ENCODE peak calls at places on chromosomes 4 and X, in eight cellular contexts. X is NCI-H2029; D is thoracic aorta; O is lung microvascular endothelial cell; K is stimulated activated CD8-positive, alpha-beta memory T cell treated with anti-CD3 and anti-CD28 coated beads, Interleukin-15, amount 100 ng/mL, for 48 hours; C is fibroblast of gingiva; T is AML-193; E is RCC 7860. I is an unnamed sample.

GRCh38 chr4:30916337-30917274 is 196.4 kb downstream of the PCDH7 start:
- DNase-seq in X (no peak), D (no peak), O (no peak), K (no peak), C (no peak), T (no peak), E (no peak), I (no peak)

GRCh38 chr4:4333265-4333706 is 43.2 kb downstream of the ZBTB49 start:
- DNase-seq in X (peak), D (no peak), O (peak), K (no peak), C (peak), T (no peak), E (peak), I (no peak)

GRCh38 chr4:8585721-8586161 is 5.5 kb downstream of the GPR78 start:
- DNase-seq in X (no peak), D (no peak), O (no peak), K (no peak), C (no peak), T (no peak), E (no peak), I (no peak)

GRCh38 chr4:127809173-127809800 is 27.2 kb downstream of the HSPA4L start:
- DNase-seq in X (no peak), D (no peak), O (peak), K (no peak), C (peak), T (no peak), E (no peak), I (no peak)

GRCh38 chrX:18545771-18546170 is 120.4 kb downstream of the CDKL5 start:
- DNase-seq in X (no peak), D (no peak), O (no peak), K (no peak), C (no peak), T (no peak), E (no peak), I (no peak)

GRCh38 chr4:62871057-62871456 is 1538.2 kb downstream of the TECRL start:
- DNase-seq in X (no peak), D (no peak), O (no peak), K (no peak), C (no peak), T (no peak), E (no peak), I (no peak)

GRCh38 chrX:10450229-10450958 is 170.0 kb downstream of the MID1 start:
- DNase-seq in X (no peak), D (no peak), O (no peak), K (no peak), C (peak), T (no peak), E (peak), I (no peak)

GRCh38 chrX:30521440-30522182 is 56.0 kb downstream of the TASL start:
- DNase-seq in X (no peak), D (no peak), O (no peak), K (no peak), C (peak), T (no peak), E (peak), I (no peak)

GRCh38 chr4:145935253-145936141 is 3.1 kb downstream of the ZNF827 start:
- DNase-seq in X (no peak), D (no peak), O (peak), K (peak), C (no peak), T (no peak), E (peak), I (no peak)

GRCh38 chr4:40200881-40201797 is 4.3 kb downstream of the RHOH start:
- DNase-seq in X (peak), D (no peak), O (no peak), K (no peak), C (peak), T (peak), E (no peak), I (no peak)

GRCh38 chrX:107154787-107155620 is 36.4 kb upstream of the RBM41 start:
- DNase-seq in X (no peak), D (no peak), O (no peak), K (peak), C (no peak), T (no peak), E (no peak), I (peak)

GRCh38 chrX:39726810-39727209 is 370.9 kb downstream of the BCOR start:
- DNase-seq in X (peak), D (no peak), O (peak), K (no peak), C (peak), T (no peak), E (peak), I (no peak)

GRCh38 chrX:103722505-103722904 is 11.8 kb downstream of the TMEM31 start:
- DNase-seq in X (no peak), D (no peak), O (no peak), K (no peak), C (peak), T (no peak), E (no peak), I (no peak)

GRCh38 chrX:25523574-25523973 is 507.8 kb upstream of the ARX start:
- DNase-seq in X (no peak), D (no peak), O (peak), K (no peak), C (no peak), T (no peak), E (no peak), I (no peak)

GRCh38 chr4:109359040-109359646 is 56.7 kb upstream of the COL25A1 start:
- DNase-seq in X (no peak), D (no peak), O (no peak), K (no peak), C (no peak), T (no peak), E (no peak), I (peak)

GRCh38 chrX:31337332-31337731 is 265.5 kb upstream of the FTHL17 start:
- DNase-seq in X (no peak), D (no peak), O (no peak), K (no peak), C (no peak), T (no peak), E (no peak), I (no peak)

GRCh38 chrX:9071031-9071650 is 37.2 kb upstream of the FAM9B start:
- DNase-seq in X (no peak), D (no peak), O (no peak), K (no peak), C (no peak), T (no peak), E (peak), I (no peak)

GRCh38 chr4:37542749-37543148 is 143.4 kb downstream of the RELL1 start:
- DNase-seq in X (no peak), D (no peak), O (no peak), K (no peak), C (no peak), T (no peak), E (no peak), I (no peak)

GRCh38 chrX:70124678-70125077 is 8.6 kb upstream of the IGBP1 start:
- DNase-seq in X (no peak), D (no peak), O (no peak), K (no peak), C (no peak), T (no peak), E (no peak), I (no peak)

GRCh38 chr4:8435656-8436121 is 4.8 kb downstream of the ACOX3 start:
- DNase-seq in X (no peak), D (no peak), O (peak), K (no peak), C (no peak), T (no peak), E (no peak), I (peak)

GRCh38 chr4:139768913-139769312 is 103.3 kb downstream of the MGST2 start:
- DNase-seq in X (no peak), D (no peak), O (no peak), K (no peak), C (no peak), T (no peak), E (no peak), I (no peak)

I was measured in T-helper 2 cell treated with Interferon-gamma antibody and Interleukin-4, amounts not matched to agents 5 μg/mL and 100 μg/mL, for 36 hours.